ENCODE peak calls at places on chromosome 18, in eight cellular contexts. One of them, this sample, is unnamed.

GRCh38 chr18:58045265-58046086 is 1.4 kb downstream of the NEDD4L start:
- DNase-seq in SK-N-SH: peak; percentile 42
- DNase-seq in GM04503: no peak
- DNase-seq in ACHN: peak; percentile 63
- DNase-seq in sigmoid colon: no peak
- DNase-seq in EL: peak; percentile 57
- DNase-seq in HEK293T: no peak
- DNase-seq in adrenal gland: peak; percentile 63
- DNase-seq in this sample: peak; percentile 91

GRCh38 chr18:41624461-41624860 is 330.6 kb upstream of the PIK3C3 start:
- DNase-seq in SK-N-SH: no peak
- DNase-seq in GM04503: no peak
- DNase-seq in ACHN: no peak
- DNase-seq in sigmoid colon: no peak
- DNase-seq in EL: no peak
- DNase-seq in HEK293T: no peak
- DNase-seq in adrenal gland: no peak
- DNase-seq in this sample: peak; percentile 25

GRCh38 chr18:59988098-59988706 is 88.4 kb downstream of the PMAIP1 start:
- DNase-seq in SK-N-SH: peak; percentile 38
- DNase-seq in GM04503: no peak
- DNase-seq in ACHN: peak; percentile 44
- DNase-seq in sigmoid colon: no peak
- DNase-seq in EL: peak; percentile 58
- DNase-seq in HEK293T: peak; percentile 17
- DNase-seq in adrenal gland: peak; percentile 36
- DNase-seq in this sample: peak; percentile 40

GRCh38 chr18:37434161-37434860 is 131.3 kb downstream of the CELF4 start:
- DNase-seq in SK-N-SH: no peak
- DNase-seq in GM04503: no peak
- DNase-seq in ACHN: no peak
- DNase-seq in sigmoid colon: no peak
- DNase-seq in EL: no peak
- DNase-seq in HEK293T: no peak
- DNase-seq in adrenal gland: no peak
- DNase-seq in this sample: no peak

GRCh38 chr18:54129448-54130134 is 94.9 kb downstream of the MBD2 start:
- DNase-seq in SK-N-SH: no peak
- DNase-seq in GM04503: no peak
- DNase-seq in ACHN: no peak
- DNase-seq in sigmoid colon: no peak
- DNase-seq in EL: no peak
- DNase-seq in HEK293T: no peak
- DNase-seq in adrenal gland: no peak
- DNase-seq in this sample: no peak

GRCh38 chr18:27793013-27793412 is 383.9 kb downstream of the CDH2 start:
- DNase-seq in SK-N-SH: no peak
- DNase-seq in GM04503: no peak
- DNase-seq in ACHN: no peak
- DNase-seq in sigmoid colon: no peak
- DNase-seq in EL: no peak
- DNase-seq in HEK293T: no peak
- DNase-seq in adrenal gland: no peak
- DNase-seq in this sample: peak; percentile 65

GRCh38 chr18:21230436-21230835 is 11.6 kb upstream of the GREB1L start:
- DNase-seq in SK-N-SH: no peak
- DNase-seq in GM04503: no peak
- DNase-seq in ACHN: no peak
- DNase-seq in sigmoid colon: no peak
- DNase-seq in EL: peak; percentile 61
- DNase-seq in HEK293T: no peak
- DNase-seq in adrenal gland: no peak
- DNase-seq in this sample: no peak

GRCh38 chr18:48454146-48454796 is 45.1 kb upstream of the ZBTB7C start:
- DNase-seq in SK-N-SH: no peak
- DNase-seq in GM04503: no peak
- DNase-seq in ACHN: no peak
- DNase-seq in sigmoid colon: no peak
- DNase-seq in EL: no peak
- DNase-seq in HEK293T: no peak
- DNase-seq in adrenal gland: no peak
- DNase-seq in this sample: no peak

GRCh38 chr18:43620936-43621335 is 343.6 kb upstream of the SYT4 start:
- DNase-seq in SK-N-SH: peak; percentile 39
- DNase-seq in GM04503: no peak
- DNase-seq in ACHN: peak; percentile 28
- DNase-seq in sigmoid colon: no peak
- DNase-seq in EL: peak; percentile 29
- DNase-seq in HEK293T: peak; percentile 10
- DNase-seq in adrenal gland: no peak
- DNase-seq in this sample: peak; percentile 52

GRCh38 chr18:67359868-67360838 is 156.4 kb downstream of the DSEL start:
- DNase-seq in SK-N-SH: peak; percentile 20
- DNase-seq in GM04503: peak; percentile 84
- DNase-seq in ACHN: peak; percentile 91
- DNase-seq in sigmoid colon: peak; percentile 81
- DNase-seq in EL: peak; percentile 94
- DNase-seq in HEK293T: peak; percentile 3
- DNase-seq in adrenal gland: peak; percentile 77
- DNase-seq in this sample: no peak

GRCh38 chr18:49640741-49641140 is 78.9 kb downstream of the LIPG start:
- DNase-seq in SK-N-SH: no peak
- DNase-seq in GM04503: no peak
- DNase-seq in ACHN: no peak
- DNase-seq in sigmoid colon: peak; percentile 35
- DNase-seq in EL: no peak
- DNase-seq in HEK293T: no peak
- DNase-seq in adrenal gland: no peak
- DNase-seq in this sample: no peak

GRCh38 chr18:48924621-48925601 is 25.9 kb downstream of the SMAD7 start:
- DNase-seq in SK-N-SH: no peak
- DNase-seq in GM04503: no peak
- DNase-seq in ACHN: no peak
- DNase-seq in sigmoid colon: no peak
- DNase-seq in EL: no peak
- DNase-seq in HEK293T: no peak
- DNase-seq in adrenal gland: no peak
- DNase-seq in this sample: peak; percentile 14

GRCh38 chr18:72114801-72115594 is 429.1 kb downstream of the CBLN2 start:
- DNase-seq in SK-N-SH: no peak
- DNase-seq in GM04503: no peak
- DNase-seq in ACHN: no peak
- DNase-seq in sigmoid colon: no peak
- DNase-seq in EL: no peak
- DNase-seq in HEK293T: no peak
- DNase-seq in adrenal gland: no peak
- DNase-seq in this sample: no peak

GRCh38 chr18:52200891-52201663 is 138.9 kb upstream of the DCC start:
- DNase-seq in SK-N-SH: no peak
- DNase-seq in GM04503: no peak
- DNase-seq in ACHN: no peak
- DNase-seq in sigmoid colon: no peak
- DNase-seq in EL: no peak
- DNase-seq in HEK293T: no peak
- DNase-seq in adrenal gland: no peak
- DNase-seq in this sample: no peak

GRCh38 chr18:55418439-55418838 is 169.6 kb downstream of the TCF4 start:
- DNase-seq in SK-N-SH: no peak
- DNase-seq in GM04503: no peak
- DNase-seq in ACHN: no peak
- DNase-seq in sigmoid colon: no peak
- DNase-seq in EL: no peak
- DNase-seq in HEK293T: no peak
- DNase-seq in adrenal gland: no peak
- DNase-seq in this sample: no peak

GRCh38 chr18:12907258-12907925 is 23.4 kb upstream of the PTPN2 start:
- DNase-seq in SK-N-SH: no peak
- DNase-seq in GM04503: no peak
- DNase-seq in ACHN: no peak
- DNase-seq in sigmoid colon: no peak
- DNase-seq in EL: peak; percentile 34
- DNase-seq in HEK293T: no peak
- DNase-seq in adrenal gland: no peak
- DNase-seq in this sample: no peak

GRCh38 chr18:11669271-11669947 is 19.7 kb upstream of the GNAL start:
- DNase-seq in SK-N-SH: no peak
- DNase-seq in GM04503: no peak
- DNase-seq in ACHN: no peak
- DNase-seq in sigmoid colon: no peak
- DNase-seq in EL: no peak
- DNase-seq in HEK293T: no peak
- DNase-seq in adrenal gland: no peak
- DNase-seq in this sample: no peak

GRCh38 chr18:6571239-6571602 is 156.5 kb upstream of the L3MBTL4 start:
- DNase-seq in SK-N-SH: no peak
- DNase-seq in GM04503: no peak
- DNase-seq in ACHN: no peak
- DNase-seq in sigmoid colon: no peak
- DNase-seq in EL: no peak
- DNase-seq in HEK293T: no peak
- DNase-seq in adrenal gland: no peak
- DNase-seq in this sample: no peak

GRCh38 chr18:79603321-79604204 is 76.0 kb upstream of the CTDP1 start:
- DNase-seq in SK-N-SH: no peak
- DNase-seq in GM04503: no peak
- DNase-seq in ACHN: no peak
- DNase-seq in sigmoid colon: peak; percentile 57
- DNase-seq in EL: no peak
- DNase-seq in HEK293T: no peak
- DNase-seq in adrenal gland: no peak
- DNase-seq in this sample: no peak

GRCh38 chr18:46134920-46135675 is 30.9 kb downstream of the HAUS1 start:
- DNase-seq in SK-N-SH: no peak
- DNase-seq in GM04503: no peak
- DNase-seq in ACHN: no peak
- DNase-seq in sigmoid colon: no peak
- DNase-seq in EL: no peak
- DNase-seq in HEK293T: no peak
- DNase-seq in adrenal gland: no peak
- DNase-seq in this sample: peak; percentile 22

GRCh38 chr18:71831039-71831438 is 713.1 kb downstream of the CBLN2 start:
- DNase-seq in SK-N-SH: no peak
- DNase-seq in GM04503: no peak
- DNase-seq in ACHN: no peak
- DNase-seq in sigmoid colon: no peak
- DNase-seq in EL: no peak
- DNase-seq in HEK293T: no peak
- DNase-seq in adrenal gland: no peak
- DNase-seq in this sample: no peak

GRCh38 chr18:21997207-21998143 is 171.9 kb upstream of the GATA6 start:
- DNase-seq in SK-N-SH: peak; percentile 53
- DNase-seq in GM04503: peak; percentile 2
- DNase-seq in ACHN: peak; percentile 44
- DNase-seq in sigmoid colon: no peak
- DNase-seq in EL: peak; percentile 52
- DNase-seq in HEK293T: peak; percentile 76
- DNase-seq in adrenal gland: no peak
- DNase-seq in this sample: peak; percentile 79

GRCh38 chr18:30927517-30928075 is 114.9 kb downstream of the DSC3 start:
- DNase-seq in SK-N-SH: no peak
- DNase-seq in GM04503: no peak
- DNase-seq in ACHN: no peak
- DNase-seq in sigmoid colon: no peak
- DNase-seq in EL: no peak
- DNase-seq in HEK293T: peak; percentile 43
- DNase-seq in adrenal gland: no peak
- DNase-seq in this sample: peak; percentile 3

GRCh38 chr18:48222118-48222517 is 187.1 kb downstream of the ZBTB7C start:
- DNase-seq in SK-N-SH: peak; percentile 40
- DNase-seq in GM04503: no peak
- DNase-seq in ACHN: no peak
- DNase-seq in sigmoid colon: no peak
- DNase-seq in EL: no peak
- DNase-seq in HEK293T: peak; percentile 11
- DNase-seq in adrenal gland: peak; percentile 58
- DNase-seq in this sample: no peak

GRCh38 chr18:10715791-10716190 is 190.0 kb downstream of the NAPG start:
- DNase-seq in SK-N-SH: no peak
- DNase-seq in GM04503: no peak
- DNase-seq in ACHN: peak; percentile 25
- DNase-seq in sigmoid colon: peak; percentile 71
- DNase-seq in EL: no peak
- DNase-seq in HEK293T: no peak
- DNase-seq in adrenal gland: no peak
- DNase-seq in this sample: no peak

GRCh38 chr18:650428-650858 is 7.0 kb upstream of the TYMS start:
- DNase-seq in SK-N-SH: no peak
- DNase-seq in GM04503: no peak
- DNase-seq in ACHN: no peak
- DNase-seq in sigmoid colon: no peak
- DNase-seq in EL: no peak
- DNase-seq in HEK293T: no peak
- DNase-seq in adrenal gland: no peak
- DNase-seq in this sample: no peak

GRCh38 chr18:35176925-35177324 is 63.9 kb upstream of the ZNF397 start:
- DNase-seq in SK-N-SH: no peak
- DNase-seq in GM04503: no peak
- DNase-seq in ACHN: no peak
- DNase-seq in sigmoid colon: no peak
- DNase-seq in EL: no peak
- DNase-seq in HEK293T: no peak
- DNase-seq in adrenal gland: no peak
- DNase-seq in this sample: no peak

GRCh38 chr18:1510542-1511179 is 606.0 kb downstream of the ADCYAP1 start:
- DNase-seq in SK-N-SH: no peak
- DNase-seq in GM04503: no peak
- DNase-seq in ACHN: no peak
- DNase-seq in sigmoid colon: no peak
- DNase-seq in EL: no peak
- DNase-seq in HEK293T: no peak
- DNase-seq in adrenal gland: no peak
- DNase-seq in this sample: no peak

GRCh38 chr18:74397572-74397971 is 59.5 kb downstream of the DIPK1C start:
- DNase-seq in SK-N-SH: no peak
- DNase-seq in GM04503: no peak
- DNase-seq in ACHN: no peak
- DNase-seq in sigmoid colon: no peak
- DNase-seq in EL: no peak
- DNase-seq in HEK293T: no peak
- DNase-seq in adrenal gland: no peak
- DNase-seq in this sample: peak; percentile 5

GRCh38 chr18:22348521-22349316 is 69.0 kb downstream of the CTAGE1 start:
- DNase-seq in SK-N-SH: no peak
- DNase-seq in GM04503: no peak
- DNase-seq in ACHN: no peak
- DNase-seq in sigmoid colon: no peak
- DNase-seq in EL: peak; percentile 85
- DNase-seq in HEK293T: peak; percentile 57
- DNase-seq in adrenal gland: peak; percentile 66
- DNase-seq in this sample: peak; percentile 76

This sample was measured in mesendoderm.